ENCODE peak calls at places on chromosome 3, in nine cellular contexts. One of them, this sample, is unnamed.
A peak's percentile ranks its signal among the peaks of the same experiment; 100 is the strongest.

GRCh38 chr3:128610671-128611070 is 39.9 kb downstream of the RPN1 start:
- DNase-seq in choroid plexus epithelial cell: no peak
- DNase-seq in CD4-positive, alpha-beta T cell: no peak
- DNase-seq in AG10803: no peak
- DNase-seq in coronary artery: no peak
- DNase-seq in activated T-cell treated with anti-CD3 and anti-CD28 coated beads, Interleukin-2, amount 50 U/mL, for 24 hours: no peak
- DNase-seq in NCI-H2081: no peak
- DNase-seq in Ammon's horn: no peak
- DNase-seq in HFF-Myc: no peak
- DNase-seq in this sample: no peak

GRCh38 chr3:43212914-43213611 is 73.3 kb upstream of the SNRK start:
- DNase-seq in choroid plexus epithelial cell: no peak
- DNase-seq in CD4-positive, alpha-beta T cell: no peak
- DNase-seq in AG10803: no peak
- DNase-seq in coronary artery: no peak
- DNase-seq in activated T-cell treated with anti-CD3 and anti-CD28 coated beads, Interleukin-2, amount 50 U/mL, for 24 hours: no peak
- DNase-seq in NCI-H2081: no peak
- DNase-seq in Ammon's horn: no peak
- DNase-seq in HFF-Myc: no peak
- DNase-seq in this sample: no peak

GRCh38 chr3:3127432-3128010 is 781 bp downstream of the TRNT1 start:
- DNase-seq in choroid plexus epithelial cell: no peak
- DNase-seq in CD4-positive, alpha-beta T cell: peak; percentile 24
- DNase-seq in AG10803: peak; percentile 25
- DNase-seq in coronary artery: no peak
- DNase-seq in activated T-cell treated with anti-CD3 and anti-CD28 coated beads, Interleukin-2, amount 50 U/mL, for 24 hours: peak; percentile 60
- DNase-seq in NCI-H2081: no peak
- DNase-seq in Ammon's horn: no peak
- DNase-seq in HFF-Myc: no peak
- DNase-seq in this sample: no peak

GRCh38 chr3:50444213-50444612 is 59.2 kb downstream of the CACNA2D2 start:
- DNase-seq in choroid plexus epithelial cell: peak; percentile 27
- DNase-seq in CD4-positive, alpha-beta T cell: no peak
- DNase-seq in AG10803: peak; percentile 30
- DNase-seq in coronary artery: no peak
- DNase-seq in activated T-cell treated with anti-CD3 and anti-CD28 coated beads, Interleukin-2, amount 50 U/mL, for 24 hours: no peak
- DNase-seq in NCI-H2081: no peak
- DNase-seq in Ammon's horn: no peak
- DNase-seq in HFF-Myc: no peak
- DNase-seq in this sample: no peak

GRCh38 chr3:184305577-184305976 is 6.5 kb downstream of the PSMD2 start:
- DNase-seq in choroid plexus epithelial cell: peak; percentile 59
- DNase-seq in CD4-positive, alpha-beta T cell: no peak
- DNase-seq in AG10803: peak; percentile 24
- DNase-seq in coronary artery: no peak
- DNase-seq in activated T-cell treated with anti-CD3 and anti-CD28 coated beads, Interleukin-2, amount 50 U/mL, for 24 hours: no peak
- DNase-seq in NCI-H2081: no peak
- DNase-seq in Ammon's horn: no peak
- DNase-seq in HFF-Myc: no peak
- DNase-seq in this sample: no peak

GRCh38 chr3:94665922-94666321 is 603.1 kb downstream of the NSUN3 start:
- DNase-seq in choroid plexus epithelial cell: no peak
- DNase-seq in CD4-positive, alpha-beta T cell: no peak
- DNase-seq in AG10803: no peak
- DNase-seq in coronary artery: no peak
- DNase-seq in activated T-cell treated with anti-CD3 and anti-CD28 coated beads, Interleukin-2, amount 50 U/mL, for 24 hours: no peak
- DNase-seq in NCI-H2081: no peak
- DNase-seq in Ammon's horn: no peak
- DNase-seq in HFF-Myc: no peak
- DNase-seq in this sample: no peak

GRCh38 chr3:127252446-127252845 is 35.4 kb downstream of the PRR20G start:
- DNase-seq in choroid plexus epithelial cell: no peak
- DNase-seq in CD4-positive, alpha-beta T cell: no peak
- DNase-seq in AG10803: no peak
- DNase-seq in coronary artery: no peak
- DNase-seq in activated T-cell treated with anti-CD3 and anti-CD28 coated beads, Interleukin-2, amount 50 U/mL, for 24 hours: no peak
- DNase-seq in NCI-H2081: no peak
- DNase-seq in Ammon's horn: no peak
- DNase-seq in HFF-Myc: no peak
- DNase-seq in this sample: no peak

GRCh38 chr3:104628185-104628789 is 738.4 kb upstream of the ALCAM start:
- DNase-seq in choroid plexus epithelial cell: peak; percentile 84
- DNase-seq in CD4-positive, alpha-beta T cell: no peak
- DNase-seq in AG10803: peak; percentile 63
- DNase-seq in coronary artery: no peak
- DNase-seq in activated T-cell treated with anti-CD3 and anti-CD28 coated beads, Interleukin-2, amount 50 U/mL, for 24 hours: no peak
- DNase-seq in NCI-H2081: peak; percentile 57
- DNase-seq in Ammon's horn: peak; percentile 17
- DNase-seq in HFF-Myc: peak; percentile 37
- DNase-seq in this sample: no peak

GRCh38 chr3:106006001-106006400 is 137.2 kb upstream of the CBLB start:
- DNase-seq in choroid plexus epithelial cell: peak; percentile 80
- DNase-seq in CD4-positive, alpha-beta T cell: no peak
- DNase-seq in AG10803: peak; percentile 87
- DNase-seq in coronary artery: no peak
- DNase-seq in activated T-cell treated with anti-CD3 and anti-CD28 coated beads, Interleukin-2, amount 50 U/mL, for 24 hours: no peak
- DNase-seq in NCI-H2081: no peak
- DNase-seq in Ammon's horn: no peak
- DNase-seq in HFF-Myc: no peak
- DNase-seq in this sample: no peak

GRCh38 chr3:194450341-194450740 is 36.5 kb downstream of the ATP13A3 start:
- DNase-seq in choroid plexus epithelial cell: no peak
- DNase-seq in CD4-positive, alpha-beta T cell: no peak
- DNase-seq in AG10803: no peak
- DNase-seq in coronary artery: no peak
- DNase-seq in activated T-cell treated with anti-CD3 and anti-CD28 coated beads, Interleukin-2, amount 50 U/mL, for 24 hours: no peak
- DNase-seq in NCI-H2081: peak; percentile 46
- DNase-seq in Ammon's horn: no peak
- DNase-seq in HFF-Myc: no peak
- DNase-seq in this sample: no peak

GRCh38 chr3:197430961-197431910 is 124.5 kb downstream of the BDH1 start:
- DNase-seq in choroid plexus epithelial cell: peak; percentile 82
- DNase-seq in CD4-positive, alpha-beta T cell: no peak
- DNase-seq in AG10803: peak; percentile 73
- DNase-seq in coronary artery: no peak
- DNase-seq in activated T-cell treated with anti-CD3 and anti-CD28 coated beads, Interleukin-2, amount 50 U/mL, for 24 hours: no peak
- DNase-seq in NCI-H2081: no peak
- DNase-seq in Ammon's horn: no peak
- DNase-seq in HFF-Myc: no peak
- DNase-seq in this sample: no peak

GRCh38 chr3:161925749-161926360 is 429.2 kb downstream of the OTOL1 start:
- DNase-seq in choroid plexus epithelial cell: peak; percentile 27
- DNase-seq in CD4-positive, alpha-beta T cell: no peak
- DNase-seq in AG10803: no peak
- DNase-seq in coronary artery: no peak
- DNase-seq in activated T-cell treated with anti-CD3 and anti-CD28 coated beads, Interleukin-2, amount 50 U/mL, for 24 hours: no peak
- DNase-seq in NCI-H2081: no peak
- DNase-seq in Ammon's horn: no peak
- DNase-seq in HFF-Myc: no peak
- DNase-seq in this sample: no peak

GRCh38 chr3:129822679-129823078 is 70.8 kb downstream of the TMCC1 start:
- DNase-seq in choroid plexus epithelial cell: peak; percentile 55
- DNase-seq in CD4-positive, alpha-beta T cell: no peak
- DNase-seq in AG10803: peak; percentile 88
- DNase-seq in coronary artery: no peak
- DNase-seq in activated T-cell treated with anti-CD3 and anti-CD28 coated beads, Interleukin-2, amount 50 U/mL, for 24 hours: no peak
- DNase-seq in NCI-H2081: no peak
- DNase-seq in Ammon's horn: no peak
- DNase-seq in HFF-Myc: no peak
- DNase-seq in this sample: no peak

GRCh38 chr3:104286645-104287044 is 1080.1 kb upstream of the ALCAM start:
- DNase-seq in choroid plexus epithelial cell: no peak
- DNase-seq in CD4-positive, alpha-beta T cell: no peak
- DNase-seq in AG10803: no peak
- DNase-seq in coronary artery: no peak
- DNase-seq in activated T-cell treated with anti-CD3 and anti-CD28 coated beads, Interleukin-2, amount 50 U/mL, for 24 hours: no peak
- DNase-seq in NCI-H2081: no peak
- DNase-seq in Ammon's horn: no peak
- DNase-seq in HFF-Myc: no peak
- DNase-seq in this sample: no peak

GRCh38 chr3:71442648-71443047 is 140.9 kb downstream of the FOXP1 start:
- DNase-seq in choroid plexus epithelial cell: no peak
- DNase-seq in CD4-positive, alpha-beta T cell: no peak
- DNase-seq in AG10803: no peak
- DNase-seq in coronary artery: no peak
- DNase-seq in activated T-cell treated with anti-CD3 and anti-CD28 coated beads, Interleukin-2, amount 50 U/mL, for 24 hours: no peak
- DNase-seq in NCI-H2081: no peak
- DNase-seq in Ammon's horn: no peak
- DNase-seq in HFF-Myc: no peak
- DNase-seq in this sample: no peak

GRCh38 chr3:16011376-16011775 is 163.1 kb upstream of the GALNT15 start:
- DNase-seq in choroid plexus epithelial cell: no peak
- DNase-seq in CD4-positive, alpha-beta T cell: no peak
- DNase-seq in AG10803: no peak
- DNase-seq in coronary artery: no peak
- DNase-seq in activated T-cell treated with anti-CD3 and anti-CD28 coated beads, Interleukin-2, amount 50 U/mL, for 24 hours: no peak
- DNase-seq in NCI-H2081: no peak
- DNase-seq in Ammon's horn: no peak
- DNase-seq in HFF-Myc: no peak
- DNase-seq in this sample: no peak

GRCh38 chr3:183762304-183762703 is 63.1 kb downstream of the MAP6D1 start:
- DNase-seq in choroid plexus epithelial cell: no peak
- DNase-seq in CD4-positive, alpha-beta T cell: no peak
- DNase-seq in AG10803: no peak
- DNase-seq in coronary artery: no peak
- DNase-seq in activated T-cell treated with anti-CD3 and anti-CD28 coated beads, Interleukin-2, amount 50 U/mL, for 24 hours: no peak
- DNase-seq in NCI-H2081: no peak
- DNase-seq in Ammon's horn: peak; percentile 54
- DNase-seq in HFF-Myc: no peak
- DNase-seq in this sample: no peak

GRCh38 chr3:18189651-18190050 is 235.5 kb downstream of the SATB1 start:
- DNase-seq in choroid plexus epithelial cell: peak; percentile 64
- DNase-seq in CD4-positive, alpha-beta T cell: no peak
- DNase-seq in AG10803: peak; percentile 75
- DNase-seq in coronary artery: no peak
- DNase-seq in activated T-cell treated with anti-CD3 and anti-CD28 coated beads, Interleukin-2, amount 50 U/mL, for 24 hours: no peak
- DNase-seq in NCI-H2081: no peak
- DNase-seq in Ammon's horn: peak; percentile 37
- DNase-seq in HFF-Myc: peak; percentile 14
- DNase-seq in this sample: no peak

GRCh38 chr3:29764603-29765254 is 483.9 kb downstream of the RBMS3 start:
- DNase-seq in choroid plexus epithelial cell: peak; percentile 95
- DNase-seq in CD4-positive, alpha-beta T cell: no peak
- DNase-seq in AG10803: peak; percentile 87
- DNase-seq in coronary artery: no peak
- DNase-seq in activated T-cell treated with anti-CD3 and anti-CD28 coated beads, Interleukin-2, amount 50 U/mL, for 24 hours: no peak
- DNase-seq in NCI-H2081: no peak
- DNase-seq in Ammon's horn: peak; percentile 54
- DNase-seq in HFF-Myc: peak; percentile 79
- DNase-seq in this sample: no peak

GRCh38 chr3:57892423-57892822 is 115.8 kb upstream of the FLNB start:
- DNase-seq in choroid plexus epithelial cell: peak; percentile 13
- DNase-seq in CD4-positive, alpha-beta T cell: no peak
- DNase-seq in AG10803: peak; percentile 9
- DNase-seq in coronary artery: no peak
- DNase-seq in activated T-cell treated with anti-CD3 and anti-CD28 coated beads, Interleukin-2, amount 50 U/mL, for 24 hours: no peak
- DNase-seq in NCI-H2081: no peak
- DNase-seq in Ammon's horn: no peak
- DNase-seq in HFF-Myc: no peak
- DNase-seq in this sample: no peak

GRCh38 chr3:72338942-72339749 is 509.1 kb downstream of the SHQ1 start:
- DNase-seq in choroid plexus epithelial cell: peak; percentile 97
- DNase-seq in CD4-positive, alpha-beta T cell: no peak
- DNase-seq in AG10803: peak; percentile 90
- DNase-seq in coronary artery: peak; percentile 78
- DNase-seq in activated T-cell treated with anti-CD3 and anti-CD28 coated beads, Interleukin-2, amount 50 U/mL, for 24 hours: no peak
- DNase-seq in NCI-H2081: no peak
- DNase-seq in Ammon's horn: peak; percentile 54
- DNase-seq in HFF-Myc: peak; percentile 80
- DNase-seq in this sample: no peak

GRCh38 chr3:27680517-27681246 is 41.4 kb downstream of the EOMES start:
- DNase-seq in choroid plexus epithelial cell: no peak
- DNase-seq in CD4-positive, alpha-beta T cell: no peak
- DNase-seq in AG10803: no peak
- DNase-seq in coronary artery: no peak
- DNase-seq in activated T-cell treated with anti-CD3 and anti-CD28 coated beads, Interleukin-2, amount 50 U/mL, for 24 hours: no peak
- DNase-seq in NCI-H2081: no peak
- DNase-seq in Ammon's horn: no peak
- DNase-seq in HFF-Myc: no peak
- DNase-seq in this sample: no peak

GRCh38 chr3:88031543-88032148 is 27.2 kb downstream of the CGGBP1 start:
- DNase-seq in choroid plexus epithelial cell: peak; percentile 50
- DNase-seq in CD4-positive, alpha-beta T cell: no peak
- DNase-seq in AG10803: peak; percentile 20
- DNase-seq in coronary artery: no peak
- DNase-seq in activated T-cell treated with anti-CD3 and anti-CD28 coated beads, Interleukin-2, amount 50 U/mL, for 24 hours: no peak
- DNase-seq in NCI-H2081: no peak
- DNase-seq in Ammon's horn: peak; percentile 47
- DNase-seq in HFF-Myc: no peak
- DNase-seq in this sample: no peak

GRCh38 chr3:126076140-126076539 is 7.8 kb downstream of the SLC41A3 start:
- DNase-seq in choroid plexus epithelial cell: no peak
- DNase-seq in CD4-positive, alpha-beta T cell: no peak
- DNase-seq in AG10803: no peak
- DNase-seq in coronary artery: no peak
- DNase-seq in activated T-cell treated with anti-CD3 and anti-CD28 coated beads, Interleukin-2, amount 50 U/mL, for 24 hours: no peak
- DNase-seq in NCI-H2081: no peak
- DNase-seq in Ammon's horn: no peak
- DNase-seq in HFF-Myc: no peak
- DNase-seq in this sample: no peak

GRCh38 chr3:4222574-4222973 is 80.6 kb upstream of the SETMAR start:
- DNase-seq in choroid plexus epithelial cell: no peak
- DNase-seq in CD4-positive, alpha-beta T cell: no peak
- DNase-seq in AG10803: no peak
- DNase-seq in coronary artery: no peak
- DNase-seq in activated T-cell treated with anti-CD3 and anti-CD28 coated beads, Interleukin-2, amount 50 U/mL, for 24 hours: no peak
- DNase-seq in NCI-H2081: no peak
- DNase-seq in Ammon's horn: no peak
- DNase-seq in HFF-Myc: no peak
- DNase-seq in this sample: no peak

GRCh38 chr3:73729969-73730440 is 105.3 kb upstream of the PDZRN3 start:
- DNase-seq in choroid plexus epithelial cell: peak; percentile 43
- DNase-seq in CD4-positive, alpha-beta T cell: no peak
- DNase-seq in AG10803: no peak
- DNase-seq in coronary artery: no peak
- DNase-seq in activated T-cell treated with anti-CD3 and anti-CD28 coated beads, Interleukin-2, amount 50 U/mL, for 24 hours: no peak
- DNase-seq in NCI-H2081: no peak
- DNase-seq in Ammon's horn: no peak
- DNase-seq in HFF-Myc: no peak
- DNase-seq in this sample: peak; percentile 24

GRCh38 chr3:71447803-71448202 is 135.7 kb downstream of the FOXP1 start:
- DNase-seq in choroid plexus epithelial cell: peak; percentile 33
- DNase-seq in CD4-positive, alpha-beta T cell: no peak
- DNase-seq in AG10803: no peak
- DNase-seq in coronary artery: no peak
- DNase-seq in activated T-cell treated with anti-CD3 and anti-CD28 coated beads, Interleukin-2, amount 50 U/mL, for 24 hours: no peak
- DNase-seq in NCI-H2081: no peak
- DNase-seq in Ammon's horn: no peak
- DNase-seq in HFF-Myc: no peak
- DNase-seq in this sample: no peak

GRCh38 chr3:122961146-122961545 is 66.4 kb downstream of the SEMA5B start:
- DNase-seq in choroid plexus epithelial cell: peak; percentile 84
- DNase-seq in CD4-positive, alpha-beta T cell: no peak
- DNase-seq in AG10803: peak; percentile 67
- DNase-seq in coronary artery: no peak
- DNase-seq in activated T-cell treated with anti-CD3 and anti-CD28 coated beads, Interleukin-2, amount 50 U/mL, for 24 hours: no peak
- DNase-seq in NCI-H2081: no peak
- DNase-seq in Ammon's horn: no peak
- DNase-seq in HFF-Myc: peak; percentile 71
- DNase-seq in this sample: no peak

GRCh38 chr3:8201011-8201410 is 300.6 kb upstream of the LMCD1 start:
- DNase-seq in choroid plexus epithelial cell: no peak
- DNase-seq in CD4-positive, alpha-beta T cell: no peak
- DNase-seq in AG10803: no peak
- DNase-seq in coronary artery: no peak
- DNase-seq in activated T-cell treated with anti-CD3 and anti-CD28 coated beads, Interleukin-2, amount 50 U/mL, for 24 hours: no peak
- DNase-seq in NCI-H2081: peak; percentile 5
- DNase-seq in Ammon's horn: no peak
- DNase-seq in HFF-Myc: no peak
- DNase-seq in this sample: no peak

GRCh38 chr3:173214576-173214975 is 73.5 kb upstream of the SPATA16 start:
- DNase-seq in choroid plexus epithelial cell: no peak
- DNase-seq in CD4-positive, alpha-beta T cell: no peak
- DNase-seq in AG10803: no peak
- DNase-seq in coronary artery: no peak
- DNase-seq in activated T-cell treated with anti-CD3 and anti-CD28 coated beads, Interleukin-2, amount 50 U/mL, for 24 hours: no peak
- DNase-seq in NCI-H2081: peak; percentile 66
- DNase-seq in Ammon's horn: no peak
- DNase-seq in HFF-Myc: no peak
- DNase-seq in this sample: no peak

GRCh38 chr3:14537590-14538450 is 2.3 kb downstream of the GRIP2 start:
- DNase-seq in choroid plexus epithelial cell: peak; percentile 12
- DNase-seq in CD4-positive, alpha-beta T cell: no peak
- DNase-seq in AG10803: no peak
- DNase-seq in coronary artery: no peak
- DNase-seq in activated T-cell treated with anti-CD3 and anti-CD28 coated beads, Interleukin-2, amount 50 U/mL, for 24 hours: no peak
- DNase-seq in NCI-H2081: no peak
- DNase-seq in Ammon's horn: no peak
- DNase-seq in HFF-Myc: no peak
- DNase-seq in this sample: no peak